ENCODE peak calls at places on chromosomes 6 and 20, in ten cellular contexts. O is IMR-90, N is Peyer's patch, R is H54, A is heart left ventricle, E is NB4, Y is ovary, S is adrenal gland, F is A549, L is GM12891. V is an unnamed sample.

GRCh38 chr20:17823382-17824144 is 123.8 kb downstream of the BANF2 start:
- DNase-seq in L (no peak), S (no peak), R (no peak), A (no peak), N (peak), Y (no peak), E (no peak), F (no peak), O (no peak), V (no peak)

GRCh38 chr20:46631874-46632446 is 19.3 kb downstream of the SLC13A3 start:
- DNase-seq in N (no peak), A (no peak), Y (no peak), O (no peak), L (no peak), F (no peak), E (no peak), S (no peak), R (no peak), V (no peak)

GRCh38 chr6:131955876-131956275 is 4.7 kb upstream of the CCN2 start:
- DNase-seq in F (no peak), Y (no peak), O (no peak), A (no peak), L (no peak), R (no peak), E (no peak), N (no peak), S (no peak), V (no peak)

GRCh38 chr20:58719971-58720371 is 27.4 kb downstream of the NPEPL1 start:
- DNase-seq in A (peak), N (no peak), E (peak), Y (peak), L (no peak), F (no peak), R (no peak), S (peak), O (no peak), V (no peak)

GRCh38 chr20:9672027-9672426 is 157.6 kb downstream of the LAMP5 start:
- DNase-seq in N (no peak), O (no peak), F (no peak), L (no peak), R (no peak), A (no peak), S (no peak), E (no peak), Y (no peak), V (no peak)

GRCh38 chr6:163501022-163501421 is 86.5 kb downstream of the QKI start:
- DNase-seq in E (no peak), R (no peak), L (no peak), F (no peak), N (no peak), S (no peak), Y (no peak), O (no peak), A (no peak), V (no peak)

GRCh38 chr6:781350-781961 is 88.5 kb upstream of the EXOC2 start:
- DNase-seq in R (no peak), A (no peak), Y (no peak), L (no peak), E (no peak), N (no peak), F (no peak), S (no peak), O (no peak), V (peak)

GRCh38 chr6:34644716-34645115 is 51.9 kb downstream of the ILRUN start:
- DNase-seq in R (no peak), F (no peak), N (no peak), L (no peak), E (peak), A (no peak), Y (no peak), O (no peak), S (no peak), V (no peak)

GRCh38 chr6:167093922-167094432 is 28.9 kb upstream of the CCR6 start:
- DNase-seq in A (peak), E (peak), N (peak), S (no peak), Y (no peak), R (no peak), O (no peak), L (peak), F (no peak), V (no peak)

GRCh38 chr20:58720890-58721289 is 28.3 kb downstream of the NPEPL1 start:
- DNase-seq in Y (no peak), N (no peak), L (no peak), E (no peak), O (no peak), R (no peak), F (no peak), A (no peak), S (no peak), V (no peak)

GRCh38 chr6:56040271-56040670 is 164.9 kb upstream of the BMP5 start:
- DNase-seq in A (no peak), L (no peak), R (no peak), O (peak), Y (no peak), F (no peak), S (no peak), N (no peak), E (peak), V (no peak)

GRCh38 chr20:32467506-32468312 is 109.6 kb downstream of the ASXL1 start:
- DNase-seq in R (no peak), O (no peak), E (no peak), Y (no peak), F (no peak), A (peak), N (peak), L (no peak), S (no peak), V (no peak)

GRCh38 chr6:34521463-34522288 is 34.5 kb downstream of the SPDEF start:
- DNase-seq in N (no peak), Y (no peak), F (no peak), S (no peak), L (no peak), E (peak), R (no peak), A (no peak), O (no peak), V (no peak)

GRCh38 chr20:23298926-23299672 is 51.5 kb upstream of the NXT1 start:
- DNase-seq in O (no peak), E (peak), R (no peak), S (no peak), N (no peak), F (no peak), A (no peak), Y (no peak), L (no peak), V (no peak)

GRCh38 chr6:138512615-138513014 is 13.3 kb upstream of the NHSL1 start:
- DNase-seq in O (no peak), Y (no peak), S (no peak), N (no peak), F (no peak), A (no peak), L (no peak), E (no peak), R (no peak), V (no peak)

GRCh38 chr20:41276317-41276751 is 41.2 kb downstream of the ZHX3 start:
- DNase-seq in F (no peak), E (no peak), L (no peak), A (peak), Y (peak), S (no peak), O (no peak), N (no peak), R (no peak), V (no peak)

GRCh38 chr6:112144145-112144926 is 56.9 kb downstream of the FAM229B start:
- DNase-seq in O (peak), F (no peak), Y (no peak), N (no peak), R (no peak), S (no peak), L (no peak), E (no peak), A (no peak), V (no peak)

GRCh38 chr6:150924808-150925654 is 59.5 kb downstream of the MTHFD1L start:
- DNase-seq in A (no peak), N (no peak), E (no peak), Y (no peak), L (no peak), S (no peak), O (peak), F (peak), R (no peak), V (no peak)

GRCh38 chr20:34582221-34582620 is 23.7 kb downstream of the MAP1LC3A start:
- DNase-seq in E (no peak), O (no peak), A (no peak), N (no peak), R (no peak), S (peak), F (no peak), L (no peak), Y (no peak), V (no peak)

GRCh38 chr6:112372213-112372806 is 25.2 kb downstream of the RFPL4B start:
- DNase-seq in L (no peak), R (peak), O (peak), S (no peak), Y (no peak), A (no peak), E (peak), N (no peak), F (peak), V (no peak)

GRCh38 chr6:16324622-16325225 is 86.3 kb downstream of the GMPR start:
- DNase-seq in N (no peak), O (peak), Y (no peak), L (no peak), S (no peak), E (no peak), F (no peak), A (no peak), R (no peak), V (no peak)

GRCh38 chr20:25669826-25670422 is 26.7 kb downstream of the ZNF337 start:
- DNase-seq in R (no peak), F (peak), Y (no peak), A (no peak), S (no peak), O (peak), L (no peak), E (peak), N (no peak), V (peak)

GRCh38 chr6:29510202-29510601 is 22.4 kb upstream of the MAS1L start:
- DNase-seq in R (no peak), A (no peak), Y (no peak), L (no peak), N (no peak), S (no peak), F (no peak), O (no peak), E (peak), V (peak)

GRCh38 chr6:65638047-65638831 is 68.8 kb downstream of the EYS start:
- DNase-seq in S (no peak), O (no peak), F (peak), Y (no peak), L (no peak), R (no peak), N (no peak), E (peak), A (no peak), V (peak)

GRCh38 chr20:53579581-53580375 is 13.9 kb downstream of the ZNF217 start:
- DNase-seq in F (peak), E (peak), O (peak), N (peak), R (no peak), S (no peak), Y (no peak), A (no peak), L (no peak), V (no peak)

DNA sequence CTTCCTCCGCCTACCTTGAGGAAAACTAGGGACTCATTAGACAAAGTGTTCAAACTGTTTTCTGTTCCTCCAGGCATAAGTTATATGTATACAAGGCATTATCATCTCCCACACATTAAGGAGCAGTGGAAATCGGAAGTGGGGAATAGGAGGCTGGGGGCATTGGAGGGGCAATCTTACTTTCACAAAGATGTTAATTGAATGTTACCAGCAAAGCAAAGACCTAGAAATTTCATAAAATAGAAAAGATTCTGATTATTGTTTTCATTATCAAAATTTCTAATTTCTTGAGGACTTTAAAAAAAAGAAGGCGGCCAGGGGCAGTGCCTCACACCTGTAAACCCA is 501.7 kb upstream of the JARID2 start:
- DNase-seq in Y (no peak), R (no peak), L (no peak), S (no peak), N (no peak), O (no peak), E (no peak), F (no peak), A (no peak), V (no peak)
- TF ChIP-seq POLR2A in Y (no peak), R (no peak), L (no peak), S (no peak), N (no peak), O (no peak), E (no peak), F (no peak), A (no peak), V (no peak)

DNA sequence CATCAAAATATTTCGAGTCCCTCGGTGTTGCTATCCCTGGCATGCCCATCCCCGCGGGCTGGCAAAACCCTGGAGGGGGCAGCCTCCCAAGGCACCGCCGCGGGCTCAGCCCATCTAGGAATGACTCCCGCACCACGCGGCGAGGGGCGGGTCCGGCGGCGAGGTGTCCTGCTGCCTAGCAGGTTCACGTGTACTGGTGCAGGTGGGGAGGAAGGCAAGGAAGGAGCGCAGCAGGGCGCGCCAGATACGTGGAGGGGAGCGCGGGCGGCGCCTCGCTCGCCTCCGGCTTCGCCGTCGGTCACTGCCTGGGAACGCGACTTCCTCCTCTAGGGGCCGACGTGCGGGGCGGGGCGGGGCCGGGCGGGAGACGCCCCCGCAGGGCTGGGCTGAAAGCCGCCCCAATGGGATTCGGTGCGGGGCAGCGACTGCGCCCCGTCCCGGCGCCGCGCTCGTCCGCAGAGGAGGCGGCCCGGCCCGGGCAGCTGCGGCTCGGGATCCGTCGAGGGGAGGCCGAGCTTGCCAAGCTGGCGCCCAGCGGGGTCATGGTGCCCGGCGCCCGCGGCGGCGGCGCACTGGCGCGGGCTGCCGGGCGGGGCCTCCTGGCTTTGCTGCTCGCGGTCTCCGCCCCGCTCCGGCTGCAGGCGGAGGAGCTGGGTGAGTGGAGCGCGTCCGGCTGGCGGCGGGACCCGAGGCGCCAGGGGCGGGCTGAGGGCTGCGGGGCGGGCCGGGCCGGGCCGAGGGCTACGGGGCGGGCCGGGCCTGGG is at the start of gene DCBLD1:
- DNase-seq in Y (peak), E (peak), N (peak), F (peak), O (peak), S (peak), R (peak), A (peak), L (peak), V (peak)
- TF ChIP-seq POLR2A in Y (no peak), E (peak), N (peak), F (peak), O (peak), S (peak), R (peak), A (no peak), L (no peak), V (no peak)

DNA sequence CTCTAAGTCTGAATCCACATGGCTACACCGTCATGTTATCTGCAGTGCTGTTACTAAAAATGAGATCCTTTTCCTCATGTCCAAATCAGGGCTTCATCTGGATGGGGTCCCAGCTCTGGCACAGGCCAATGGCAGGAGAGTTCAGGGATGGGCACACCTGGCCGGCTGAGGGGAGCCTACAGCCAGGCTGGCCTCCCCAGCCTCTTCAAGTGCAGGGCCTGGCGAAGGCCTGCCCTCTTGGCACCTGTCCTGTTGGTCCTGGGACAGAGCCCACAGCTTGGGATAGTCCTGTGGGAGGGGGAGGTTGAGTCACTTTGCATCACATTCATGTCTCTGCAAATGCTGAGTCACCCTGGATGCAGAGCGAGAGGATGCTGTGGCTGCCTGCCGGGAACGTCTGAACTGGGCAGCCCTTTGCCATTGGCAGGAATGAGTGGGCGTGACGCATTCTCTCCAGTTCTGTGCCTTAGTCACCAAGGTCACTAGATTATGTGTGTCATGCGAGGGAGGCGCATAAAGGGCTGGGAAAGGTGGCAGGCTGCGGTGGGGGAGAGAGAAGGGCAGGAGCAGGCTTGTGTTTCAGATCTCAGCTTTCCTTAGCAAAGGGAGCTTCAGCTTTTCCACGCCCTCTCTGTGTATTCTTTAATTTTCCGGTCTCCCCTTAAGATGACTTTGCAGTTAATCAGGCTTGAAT is 223.2 kb upstream of the ECI2 start:
- DNase-seq in L (no peak), N (peak), R (peak), O (peak), S (peak), Y (peak), E (peak), F (peak), A (peak), V (peak)
- TF ChIP-seq POLR2A in L (no peak), N (no peak), R (peak), O (peak), S (peak), Y (no peak), E (no peak), F (no peak), A (no peak), V (no peak)

DNA sequence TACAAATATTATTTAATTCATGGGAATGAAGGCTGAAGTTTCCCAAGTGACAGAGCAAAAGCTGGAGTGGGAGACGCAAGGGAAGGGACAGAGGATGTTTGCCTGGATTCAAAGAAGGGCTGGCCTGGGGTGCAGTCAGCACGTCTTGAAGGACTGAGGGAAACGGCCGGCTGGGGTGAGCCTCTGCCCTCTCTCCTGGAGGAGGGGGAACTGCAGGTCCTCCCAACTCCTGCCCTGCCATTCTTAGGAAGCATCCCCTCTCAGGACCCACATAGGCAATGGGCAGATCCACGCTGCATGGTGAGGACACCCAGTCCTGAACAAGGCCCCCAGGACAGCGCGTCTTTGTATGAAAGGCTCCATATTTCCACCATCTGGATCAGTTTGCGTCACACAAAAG is 320.3 kb downstream of the CDH4 start:
- DNase-seq in N (no peak), L (no peak), E (no peak), S (no peak), Y (no peak), O (no peak), R (no peak), F (no peak), A (no peak), V (no peak)
- TF ChIP-seq POLR2A in N (no peak), L (no peak), E (no peak), S (no peak), Y (no peak), O (no peak), R (no peak), F (no peak), A (no peak), V (no peak)

DNA sequence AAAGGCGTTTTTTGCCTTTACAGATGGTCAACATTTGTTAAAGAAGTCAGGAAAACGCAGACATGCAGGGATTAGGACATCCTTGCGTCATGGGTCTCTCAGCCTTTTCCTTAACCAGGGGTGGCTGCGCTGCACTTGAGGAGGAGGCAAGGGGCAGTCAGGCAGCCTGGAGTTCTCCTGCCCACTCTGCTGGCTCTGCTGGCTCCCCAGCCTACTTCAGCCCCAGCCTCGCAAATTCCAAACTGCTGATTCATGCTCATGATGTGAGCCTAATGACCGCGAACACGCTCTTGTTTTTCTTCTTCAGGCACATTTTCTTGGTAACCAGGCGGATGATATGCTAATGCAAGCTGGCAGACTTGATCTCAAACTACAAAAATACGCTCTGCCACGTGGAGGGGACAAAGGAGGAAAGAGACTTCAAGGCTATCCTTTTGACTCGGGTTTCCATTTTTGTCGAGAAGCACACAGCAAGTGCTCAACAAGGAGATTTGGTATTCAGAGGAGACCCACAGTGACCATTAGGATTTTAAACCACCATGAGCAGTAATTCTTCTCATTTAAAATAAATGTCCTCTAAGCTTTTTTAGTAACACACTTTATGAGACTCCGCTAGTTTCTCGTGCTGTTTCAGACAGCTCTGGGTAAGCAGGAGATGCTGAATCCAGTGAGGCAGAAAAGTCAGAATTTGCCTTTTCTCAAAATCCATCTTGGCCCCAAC is 290.2 kb upstream of the STXBP5 start:
- DNase-seq in A (peak), R (peak), F (peak), L (no peak), N (peak), E (peak), Y (peak), O (peak), S (peak), V (peak)
- TF ChIP-seq POLR2A in A (no peak), R (peak), F (peak), L (no peak), N (no peak), E (no peak), Y (no peak), O (peak), S (no peak), V (peak)

DNA sequence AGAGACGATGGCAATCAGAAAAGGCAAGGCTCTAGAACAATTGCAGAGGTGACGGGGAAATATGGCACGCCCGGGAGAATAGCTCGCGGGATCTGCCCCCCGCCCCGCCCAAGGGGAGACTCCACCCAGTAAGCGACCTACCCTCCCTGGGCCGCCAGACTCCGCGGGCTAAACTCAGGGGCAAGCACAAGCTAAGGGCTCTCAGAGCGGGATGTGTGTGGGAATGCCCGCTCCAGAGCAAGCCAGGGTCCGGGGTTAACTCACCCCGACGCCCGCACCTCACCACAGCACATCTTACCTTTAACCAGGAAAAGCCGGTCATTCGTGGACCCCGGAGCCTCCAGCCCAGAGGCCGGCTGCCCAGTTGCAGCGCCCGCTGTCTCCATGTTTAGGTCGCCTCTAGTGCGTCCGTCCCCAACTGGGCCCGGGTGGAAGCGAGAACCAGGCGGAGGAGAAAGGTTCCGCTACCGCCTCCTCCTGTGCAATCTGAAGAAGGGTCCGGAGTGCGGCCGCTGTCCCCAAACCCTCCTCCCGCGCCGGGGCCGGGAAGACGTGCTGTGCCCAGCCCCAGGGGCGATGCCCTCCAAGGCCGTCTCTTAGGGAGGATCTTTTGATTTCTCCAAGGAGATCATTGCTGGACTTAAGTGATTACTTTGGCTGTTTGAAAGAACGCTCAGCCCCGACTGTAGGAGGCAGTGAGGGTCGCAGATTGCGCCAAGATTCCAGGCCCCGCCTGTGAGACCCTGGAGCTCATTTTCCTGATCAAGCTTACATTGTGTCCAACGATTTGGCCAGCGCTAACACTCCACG is at the start of gene TMEM242:
- DNase-seq in L (peak), A (peak), F (peak), R (peak), Y (peak), N (peak), O (peak), E (peak), S (peak), V (no peak)
- TF ChIP-seq POLR2A in L (peak), A (no peak), F (peak), R (peak), Y (peak), N (peak), O (peak), E (peak), S (peak), V (peak)